ENCODE peak calls at places on chromosomes 5 and 9, in nine cellular contexts. C is B cell; T is astrocyte; W is tibial nerve; X is activated naive CD4-positive, alpha-beta T cell treated with Interleukin-2 at 50 U/mL for 16 hours; G is progenitor cell of endocrine pancreas; D is aorta; A is stimulated activated CD8-positive, alpha-beta memory T cell treated with anti-CD3 and anti-CD28 coated beads, Interleukin-4, amount 100 ng/mL, for 4 hours; J is neural crest cell. M is an unnamed sample.

GRCh38 chr9:112764344-112764743 is 13.8 kb downstream of the SNX30 start:
- DNase-seq in C (no peak), T (peak), W (no peak), X (no peak), G (no peak), D (no peak), A (no peak), J (no peak), M (no peak)

GRCh38 chr9:110922145-110922544 is 116.1 kb downstream of the LPAR1 start:
- DNase-seq in C (no peak), T (no peak), W (no peak), X (no peak), G (no peak), D (no peak), A (no peak), J (no peak), M (no peak)

GRCh38 chr5:109354761-109355160 is 55.0 kb downstream of the PJA2 start:
- DNase-seq in C (no peak), T (no peak), W (no peak), X (no peak), G (no peak), D (peak), A (no peak), J (no peak), M (no peak)

GRCh38 chr5:116858705-116859333 is 284.2 kb upstream of the SEMA6A start:
- DNase-seq in C (no peak), T (no peak), W (no peak), X (no peak), G (no peak), D (no peak), A (no peak), J (no peak), M (no peak)

GRCh38 chr5:42951169-42951846 is 88.8 kb downstream of the ANXA2R start:
- DNase-seq in C (peak), T (peak), W (no peak), X (peak), G (no peak), D (peak), A (peak), J (no peak), M (no peak)

GRCh38 chr9:126144617-126145456 is 181.8 kb upstream of the MVB12B start:
- DNase-seq in C (no peak), T (no peak), W (no peak), X (no peak), G (no peak), D (no peak), A (no peak), J (no peak), M (no peak)

GRCh38 chr9:90795879-90796317 is 5.7 kb upstream of the SYK start:
- DNase-seq in C (peak), T (no peak), W (no peak), X (no peak), G (no peak), D (no peak), A (no peak), J (no peak), M (no peak)

GRCh38 chr5:39199335-39199734 is 20.0 kb downstream of the FYB1 start:
- DNase-seq in C (no peak), T (no peak), W (no peak), X (no peak), G (no peak), D (no peak), A (no peak), J (no peak), M (no peak)

M was measured in neuronal stem cell.